ENCODE peak calls at places on chromosomes 13 and 19, in nine cellular contexts. O, C, W, M, P, L, T, H and I are unnamed samples.

GRCh38 chr19:7857727-7858701 is 16.2 kb downstream of the PRR36 start:
- DNase-seq in P (no peak), O (peak), L (no peak), M (no peak), H (no peak), T (no peak), C (no peak), W (peak), I (no peak)

GRCh38 chr19:19493841-19494546 is 21.4 kb downstream of the TSSK6 start:
- DNase-seq in W (no peak), M (no peak), O (no peak), T (no peak), L (no peak), P (no peak), H (no peak), C (no peak), I (no peak)

GRCh38 chr13:40366119-40366518 is 300.3 kb downstream of the FOXO1 start:
- DNase-seq in H (no peak), L (no peak), O (no peak), T (no peak), P (no peak), W (no peak), C (no peak), M (no peak), I (no peak)

GRCh38 chr19:5128932-5129389 is 160.0 kb downstream of the KDM4B start:
- DNase-seq in L (no peak), P (no peak), C (peak), T (peak), W (no peak), O (no peak), M (peak), H (no peak), I (no peak)

GRCh38 chr13:39201075-39201630 is 162.9 kb downstream of the NHLRC3 start:
- DNase-seq in H (no peak), W (no peak), L (no peak), M (no peak), C (no peak), O (no peak), P (no peak), T (no peak), I (no peak)

GRCh38 chr19:47512948-47513319 is 1.9 kb downstream of the NAPA start:
- DNase-seq in L (no peak), W (no peak), H (no peak), O (no peak), M (no peak), T (no peak), P (no peak), C (no peak), I (no peak)

GRCh38 chr19:47315125-47315821 is 5.6 kb downstream of the C5AR1 start:
- DNase-seq in H (peak), M (no peak), P (peak), W (no peak), L (no peak), O (peak), C (peak), T (peak), I (no peak)

GRCh38 chr13:113035209-113035800 is 66.3 kb downstream of the MCF2L start:
- DNase-seq in H (no peak), M (no peak), W (no peak), L (no peak), P (no peak), C (no peak), O (no peak), T (no peak), I (no peak)

GRCh38 chr13:100300213-100300612 is 211.3 kb downstream of the PCCA start:
- DNase-seq in M (no peak), O (no peak), W (no peak), T (no peak), L (no peak), P (no peak), H (no peak), C (no peak), I (no peak)

GRCh38 chr13:31945202-31945978 is 86.2 kb upstream of the FRY start:
- DNase-seq in T (peak), L (no peak), P (peak), C (peak), H (peak), M (no peak), W (no peak), O (no peak), I (no peak)

GRCh38 chr19:50662442-50663279 is 13.4 kb downstream of the C19orf81 start:
- DNase-seq in W (no peak), O (no peak), C (no peak), H (no peak), T (no peak), M (no peak), L (no peak), P (no peak), I (no peak)

GRCh38 chr19:49590971-49591730 is at the start of gene PRR12:
- DNase-seq in H (peak), L (peak), P (peak), T (peak), W (peak), O (peak), M (peak), C (peak), I (no peak)

GRCh38 chr13:105925496-105925895 is 610.0 kb downstream of the EFNB2 start:
- DNase-seq in W (no peak), L (no peak), M (no peak), P (peak), T (peak), C (no peak), O (no peak), H (peak), I (no peak)

GRCh38 chr19:17692566-17692965 is 4.4 kb upstream of the UNC13A start:
- DNase-seq in O (no peak), H (no peak), L (no peak), P (no peak), T (no peak), M (no peak), C (no peak), W (no peak), I (no peak)

GRCh38 chr19:51016798-51017683 is 2.5 kb downstream of the KLK10 start:
- DNase-seq in M (peak), W (peak), P (peak), C (peak), H (peak), T (peak), L (peak), O (peak), I (no peak)

GRCh38 chr19:31266196-31266595 is 83.0 kb downstream of the TSHZ3 start:
- DNase-seq in T (no peak), P (no peak), C (no peak), O (no peak), L (no peak), W (no peak), H (no peak), M (no peak), I (no peak)

GRCh38 chr19:10555613-10555979 is 10.2 kb downstream of the KRI1 start:
- DNase-seq in C (no peak), T (no peak), W (no peak), H (no peak), P (no peak), M (no peak), O (no peak), L (peak), I (no peak)

GRCh38 chr19:10812196-10812595 is 23.8 kb downstream of the TMED1 start:
- DNase-seq in O (no peak), M (no peak), W (no peak), H (no peak), P (no peak), L (no peak), C (no peak), T (no peak), I (no peak)

GRCh38 chr13:113769881-113770280 is 10.9 kb downstream of the TMEM255B start:
- DNase-seq in T (no peak), C (no peak), O (no peak), W (no peak), P (no peak), L (no peak), M (no peak), H (no peak), I (no peak)

GRCh38 chr19:14459703-14460102 is 15.5 kb downstream of the PTGER1 start:
- DNase-seq in C (no peak), W (no peak), L (no peak), H (no peak), T (no peak), O (peak), P (no peak), M (no peak), I (no peak)

GRCh38 chr13:25068810-25069209 is 27.1 kb upstream of the PABPC3 start:
- DNase-seq in T (no peak), C (no peak), P (no peak), H (no peak), W (no peak), M (no peak), O (no peak), L (no peak), I (no peak)

DNA sequence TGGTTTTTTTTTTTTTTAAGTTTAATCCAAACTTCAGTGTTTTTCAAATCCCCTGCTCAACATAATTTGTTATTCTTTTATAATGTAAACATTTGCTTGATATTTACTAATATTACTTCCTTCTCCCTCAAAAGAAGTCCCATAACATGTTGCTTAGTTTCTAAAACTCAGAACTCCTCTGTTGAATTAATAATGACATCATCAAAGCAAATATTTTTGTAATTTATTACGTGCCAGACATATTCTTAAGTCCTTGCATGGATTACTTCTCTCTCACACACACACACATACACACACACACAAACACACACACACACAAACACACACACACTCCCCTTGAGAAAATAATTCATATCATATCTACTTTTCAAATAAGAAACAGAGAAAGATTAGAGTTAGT is 1432.3 kb upstream of the SPRY2 start:
- DNase-seq in W (no peak), P (no peak), L (no peak), O (no peak), H (no peak), C (no peak), T (no peak), M (no peak), I (no peak)
- TF ChIP-seq CTCF in W (no peak), P (no peak), L (no peak), O (no peak), H (no peak), C (no peak), T (no peak), M (no peak), I (no peak)

DNA sequence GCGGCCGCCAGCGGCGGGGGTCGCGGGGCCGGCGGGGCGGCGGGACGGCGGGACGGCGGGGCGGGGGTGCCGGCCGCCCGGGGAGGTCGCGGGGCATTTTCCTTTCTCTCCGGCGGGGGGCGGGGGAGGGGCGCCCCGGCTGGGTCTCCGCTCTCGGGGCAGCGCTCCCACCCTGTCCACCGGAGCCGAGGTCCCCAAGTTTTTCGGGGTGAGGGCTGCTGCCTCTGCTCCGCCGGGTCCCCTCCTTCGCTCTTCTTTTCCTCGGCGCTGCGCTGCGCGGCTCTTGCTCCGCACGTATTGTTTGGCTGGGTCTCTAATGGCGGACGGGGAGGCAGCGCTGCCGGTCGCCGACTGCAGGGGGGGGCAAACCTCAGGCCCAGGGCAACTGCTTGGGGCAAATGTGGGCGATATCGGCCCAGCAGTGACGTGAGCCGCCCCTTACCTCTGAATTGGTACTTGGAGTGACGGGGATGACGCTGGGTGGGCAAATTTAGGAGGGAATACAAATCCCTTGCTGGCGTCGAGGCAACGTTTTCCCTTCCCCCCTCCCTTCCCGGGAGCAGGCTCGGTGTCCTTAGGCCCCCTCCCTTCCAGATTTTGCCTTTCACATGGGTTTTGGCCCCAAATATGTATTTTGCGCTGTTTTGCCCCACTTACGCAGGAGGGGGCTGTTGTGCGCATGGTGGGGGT is 759 bp downstream of the ZMYM2 start:
- DNase-seq in H (peak), P (peak), C (peak), L (peak), O (peak), T (peak), W (peak), M (peak), I (no peak)
- TF ChIP-seq CTCF in H (no peak), P (no peak), C (peak), L (no peak), O (no peak), T (peak), W (no peak), M (no peak), I (peak)

GRCh38 chr19:54189020-54189667 is at the start of gene MBOAT7:
- DNase-seq in C (no peak), T (no peak), H (no peak), P (no peak), W (no peak), O (no peak), L (peak), M (peak), I (peak)
- TF ChIP-seq CTCF in C (peak), T (no peak), H (peak), P (no peak), W (peak), O (no peak), L (peak), M (peak), I (peak)

DNA sequence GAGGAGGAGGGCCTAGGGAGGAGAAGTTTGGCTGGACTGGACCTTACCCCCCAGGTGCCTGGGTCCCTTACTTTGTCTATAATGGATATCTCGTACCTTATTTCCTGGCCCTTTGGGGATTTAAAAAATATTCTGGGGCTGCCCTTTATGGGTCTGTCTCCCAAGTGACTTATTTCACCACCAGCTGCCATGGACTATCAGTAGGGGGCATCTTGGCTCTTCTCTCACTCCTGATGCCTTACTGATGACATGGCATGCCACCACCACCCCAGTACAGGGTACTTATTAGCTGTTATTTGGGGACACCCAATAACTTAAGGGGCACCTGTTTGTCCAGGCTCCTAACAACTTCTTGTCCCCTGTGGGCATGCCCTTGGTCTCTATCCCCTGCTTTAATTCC is 38.0 kb downstream of the NFIX start:
- DNase-seq in T (no peak), C (no peak), L (no peak), H (no peak), P (no peak), O (no peak), W (no peak), M (no peak), I (no peak)
- TF ChIP-seq CTCF in T (peak), C (no peak), L (no peak), H (no peak), P (peak), O (no peak), W (peak), M (no peak), I (peak)

DNA sequence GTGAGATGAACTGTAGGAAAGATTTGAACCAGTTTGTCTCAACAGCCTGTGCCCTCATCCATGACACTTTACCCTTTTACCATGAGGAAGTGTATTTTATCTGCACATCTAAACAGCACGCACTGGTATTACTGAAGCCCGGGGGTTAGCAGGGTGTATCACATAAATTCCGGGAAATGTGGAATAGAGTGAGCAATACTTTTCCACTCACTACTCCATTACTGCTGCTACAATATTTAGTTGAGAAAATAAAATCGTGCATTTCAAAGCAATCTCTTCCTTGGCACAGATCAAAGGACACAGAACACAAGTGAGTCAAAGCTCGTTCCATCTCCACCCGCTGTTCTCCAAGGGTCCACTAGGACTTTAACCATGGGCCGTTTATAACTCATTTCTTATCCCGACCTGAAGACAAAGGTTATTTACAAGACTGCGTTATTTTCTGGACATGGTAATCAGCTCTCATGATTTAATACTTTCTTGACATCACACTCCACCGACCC is 35.2 kb downstream of the STK24 start:
- DNase-seq in H (no peak), C (no peak), P (peak), O (no peak), M (no peak), L (no peak), W (no peak), T (no peak), I (no peak)
- TF ChIP-seq CTCF in H (no peak), C (no peak), P (peak), O (peak), M (no peak), L (no peak), W (no peak), T (no peak), I (peak)

GRCh38 chr13:73995752-73996151 is 138.5 kb downstream of the KLF12 start:
- DNase-seq in O (no peak), P (no peak), H (no peak), L (no peak), W (no peak), M (no peak), C (no peak), T (no peak), I (no peak)

GRCh38 chr13:73996569-73996968 is 137.6 kb downstream of the KLF12 start:
- DNase-seq in P (no peak), T (no peak), O (no peak), H (no peak), C (no peak), M (no peak), L (no peak), W (no peak), I (no peak)

GRCh38 chr13:73998631-73999030 is 135.6 kb downstream of the KLF12 start:
- DNase-seq in L (peak), W (no peak), H (no peak), P (no peak), C (no peak), O (no peak), M (no peak), T (no peak), I (no peak)

GRCh38 chr13:74000906-74001305 is 133.3 kb downstream of the KLF12 start:
- DNase-seq in H (no peak), P (peak), C (no peak), O (no peak), T (no peak), M (no peak), W (no peak), L (no peak), I (no peak)

GRCh38 chr13:73997964-73998363 is 136.2 kb downstream of the KLF12 start:
- DNase-seq in P (no peak), W (no peak), H (no peak), C (no peak), O (no peak), T (no peak), M (no peak), L (no peak), I (no peak)
- TF ChIP-seq CTCF in P (no peak), W (no peak), H (no peak), C (no peak), O (no peak), T (no peak), M (no peak), L (no peak), I (no peak)

DNA sequence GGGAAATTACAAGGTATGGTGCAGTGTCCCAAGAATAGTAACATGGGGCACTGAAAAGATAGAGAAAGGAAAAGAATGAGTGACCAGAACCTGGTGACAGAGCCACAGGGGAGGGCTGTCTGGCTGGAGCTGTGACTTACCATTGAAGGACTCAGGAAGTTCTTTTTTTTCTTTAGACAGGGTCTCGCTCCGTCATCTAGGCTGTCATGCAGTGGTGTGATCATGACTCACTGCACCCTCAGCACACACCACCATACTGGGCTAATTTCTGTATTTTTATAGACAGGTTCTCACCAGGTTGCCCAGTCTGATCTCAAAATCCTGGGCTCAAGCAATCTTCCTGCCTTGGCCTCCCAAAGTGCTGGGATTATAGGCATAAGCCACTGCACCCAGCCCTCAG is 8.8 kb upstream of the CPB2 start:
- DNase-seq in C (no peak), L (no peak), P (peak), O (no peak), T (no peak), M (no peak), W (no peak), H (no peak), I (no peak)
- TF ChIP-seq CTCF in C (no peak), L (no peak), P (no peak), O (no peak), T (no peak), M (no peak), W (no peak), H (no peak), I (no peak)